ENCODE peak calls at places on chromosomes 16 and 17, in ten cellular contexts. J is tibial nerve, X is ovary, F is stomach, Y is A549, M is body of pancreas, R is spleen, P is breast epithelium, B is heart left ventricle, Z is IMR-90. A is an unnamed sample. For H3K4me1, the result is how much of the 10 kb centered on the place peaks cover.

GRCh38 chr17:39739885-39740356 is 2.2 kb downstream of the GRB7 start:
- DNase-seq in J (no peak), Z (no peak), P (peak), M (peak), F (no peak), Y (no peak), B (no peak), R (no peak), X (no peak), A (no peak)

GRCh38 chr17:81348097-81349055 is 46.9 kb upstream of the BAHCC1 start:
- DNase-seq in Y (no peak), P (no peak), X (no peak), R (no peak), B (no peak), F (peak), Z (no peak), J (no peak), M (peak), A (peak)

GRCh38 chr17:2392252-2393183 is 8.3 kb downstream of the MNT start:
- DNase-seq in Y (peak), P (peak), J (peak), M (peak), Z (peak), X (peak), B (peak), R (peak), F (peak), A (peak)

GRCh38 chr17:75266315-75267145 is 4.5 kb downstream of the MIF4GD start:
- DNase-seq in F (no peak), X (no peak), P (no peak), R (peak), B (no peak), Y (no peak), J (no peak), Z (no peak), M (no peak), A (no peak)

GRCh38 chr16:22207715-22208360 is 1.8 kb downstream of the EEF2K start:
- DNase-seq in F (no peak), J (no peak), P (no peak), M (no peak), Y (no peak), B (no peak), R (no peak), X (no peak), Z (no peak), A (no peak)

GRCh38 chr16:82612263-82612662 is 14.5 kb upstream of the CDH13 start:
- DNase-seq in F (no peak), J (no peak), Z (no peak), M (no peak), Y (no peak), R (no peak), X (no peak), B (no peak), P (no peak), A (no peak)

GRCh38 chr16:68499011-68499410 is 40.1 kb upstream of the ZFP90 start:
- DNase-seq in Z (no peak), B (no peak), X (no peak), P (peak), Y (no peak), F (no peak), J (no peak), R (no peak), M (no peak), A (no peak)

GRCh38 chr17:40194821-40195220 is 17.6 kb downstream of the RAPGEFL1 start:
- DNase-seq in R (no peak), J (no peak), F (no peak), P (no peak), M (no peak), Z (no peak), B (no peak), X (no peak), Y (no peak), A (no peak)

GRCh38 chr17:38729886-38730525 is at the start of gene CISD3:
- DNase-seq in Z (peak), R (peak), P (peak), F (peak), Y (peak), M (peak), J (peak), X (peak), B (peak), A (peak)
- TF ChIP-seq POLR2A in Z (no peak), R (no peak), P (no peak), F (no peak), Y (peak), M (no peak), J (peak), X (peak), B (no peak), A (no peak)

GRCh38 chr17:55577011-55577586 is 65.8 kb upstream of the SMIM36 start:
- DNase-seq in X (peak), J (peak), Z (peak), P (peak), M (peak), B (peak), R (peak), F (no peak), Y (no peak), A (peak)

GRCh38 chr17:55575058-55575606 is 63.9 kb upstream of the SMIM36 start:
- DNase-seq in P (no peak), Y (no peak), J (no peak), Z (no peak), X (no peak), F (no peak), R (no peak), M (no peak), B (no peak), A (no peak)

GRCh38 chr17:55576237-55576998 is 65.2 kb upstream of the SMIM36 start:
- DNase-seq in R (no peak), P (no peak), Y (peak), J (peak), B (peak), X (peak), Z (peak), M (peak), F (no peak), A (no peak)

GRCh38 chr17:55580596-55581133 is 69.4 kb upstream of the SMIM36 start:
- DNase-seq in F (no peak), P (no peak), B (no peak), M (no peak), Y (no peak), X (no peak), J (no peak), Z (no peak), R (no peak), A (no peak)

GRCh38 chr17:55577687-55578086 is 66.4 kb upstream of the SMIM36 start:
- DNase-seq in Y (no peak), Z (peak), F (no peak), J (peak), X (peak), B (peak), R (peak), P (no peak), M (no peak), A (no peak)
- H3K4me1 ChIP-seq in Y (under half), Z (under half), F (under half), J (under half), X (under half), B (under half), R (under half), P (under half), M (under half), A (under half)

GRCh38 chr16:18801197-18801972 is at the start of gene ARL6IP1:
- DNase-seq in B (peak), M (peak), F (peak), Z (peak), P (peak), J (peak), R (peak), X (peak), Y (peak), A (peak)

GRCh38 chr16:18797746-18798145 is 3.6 kb downstream of the ARL6IP1 start:
- DNase-seq in F (no peak), M (no peak), Z (no peak), J (no peak), P (no peak), Y (no peak), R (no peak), B (no peak), X (no peak), A (no peak)

GRCh38 chr16:18802755-18803218 is 1.4 kb upstream of the ARL6IP1 start:
- DNase-seq in X (no peak), J (no peak), B (no peak), Y (no peak), P (no peak), M (no peak), R (no peak), Z (no peak), F (no peak), A (no peak)

GRCh38 chr16:18799500-18799899 is 1.8 kb downstream of the ARL6IP1 start:
- DNase-seq in P (no peak), B (no peak), Y (no peak), F (no peak), M (no peak), X (no peak), J (no peak), R (no peak), Z (no peak), A (no peak)

GRCh38 chr16:18800674-18801196 is 614 bp downstream of the ARL6IP1 start:
- DNase-seq in J (no peak), M (no peak), B (no peak), X (no peak), P (no peak), Y (no peak), Z (no peak), F (no peak), R (no peak), A (peak)
- TF ChIP-seq POLR2A in J (no peak), M (no peak), B (no peak), X (no peak), P (no peak), Y (no peak), Z (no peak), F (no peak), R (no peak), A (no peak)

GRCh38 chr17:76497699-76497978 is 3.6 kb downstream of the RHBDF2 start:
- DNase-seq in P (no peak), M (no peak), J (no peak), Z (no peak), Y (no peak), F (no peak), X (no peak), B (no peak), R (no peak), A (no peak)
- H3K4me1 ChIP-seq in P (under half), M (half or more), J (under half), Z (under half), Y (under half), F (half or more), X (under half), B (under half), R (half or more), A (under half)

DNA sequence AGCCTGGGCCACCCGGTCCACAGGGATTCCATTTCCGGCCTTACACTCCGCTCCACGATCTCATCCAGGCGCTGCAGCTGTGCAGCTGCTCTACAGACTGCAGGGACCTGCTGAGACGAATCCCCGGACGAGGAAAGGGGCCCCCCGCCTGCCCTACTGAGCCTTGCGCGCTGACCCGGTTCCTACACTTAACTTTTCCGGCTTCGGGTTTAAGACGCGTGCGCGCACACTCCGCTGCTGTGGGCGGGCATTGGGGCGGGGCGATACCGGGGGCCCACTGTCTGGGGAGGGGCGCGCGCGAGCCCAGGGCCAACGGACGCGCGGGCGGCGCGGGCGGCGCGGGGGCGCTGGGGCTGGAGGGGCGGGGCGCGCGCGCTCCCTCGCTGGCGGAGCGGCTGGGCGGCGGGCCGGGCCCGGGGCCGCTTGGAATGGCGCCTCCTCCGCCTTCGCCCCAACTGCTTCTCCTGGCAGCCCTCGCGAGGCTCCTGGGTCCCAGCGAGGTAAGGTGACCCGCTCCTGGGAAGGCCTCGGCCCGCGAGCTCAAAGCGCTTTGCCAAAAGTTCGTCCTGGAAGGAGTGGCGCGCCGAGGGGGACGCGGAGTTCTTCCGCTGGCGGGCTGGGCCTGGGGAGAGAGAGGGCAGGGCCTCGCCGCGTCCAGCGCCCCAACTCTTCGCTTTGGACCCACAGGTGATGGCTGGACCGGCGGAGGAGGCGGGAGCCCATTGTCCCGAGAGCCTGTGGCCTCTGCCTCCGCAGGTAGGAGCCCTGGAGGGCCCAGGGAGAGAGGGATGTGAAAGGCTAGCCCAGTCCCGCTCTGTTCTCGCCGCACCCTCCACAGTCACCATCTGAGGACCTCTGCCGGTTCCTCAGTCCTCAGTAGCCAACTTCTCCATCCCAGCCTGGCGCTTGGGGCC is at the start of gene TP53I13:
- DNase-seq in Y (peak), R (peak), B (peak), M (peak), Z (peak), P (peak), X (peak), J (peak), F (peak), A (peak)
- TF ChIP-seq POLR2A in Y (peak), R (peak), B (no peak), M (peak), Z (peak), P (peak), X (peak), J (peak), F (no peak), A (peak)

GRCh38 chr17:43114101-43114691 is 11.0 kb downstream of the BRCA1 start:
- DNase-seq in Y (peak), M (no peak), F (no peak), J (no peak), P (no peak), B (no peak), Z (no peak), X (no peak), R (no peak), A (no peak)
- H3K4me1 ChIP-seq in Y (under half), M (under half), F (under half), J (under half), P (under half), B (under half), Z (under half), X (under half), R (under half), A (under half)

DNA sequence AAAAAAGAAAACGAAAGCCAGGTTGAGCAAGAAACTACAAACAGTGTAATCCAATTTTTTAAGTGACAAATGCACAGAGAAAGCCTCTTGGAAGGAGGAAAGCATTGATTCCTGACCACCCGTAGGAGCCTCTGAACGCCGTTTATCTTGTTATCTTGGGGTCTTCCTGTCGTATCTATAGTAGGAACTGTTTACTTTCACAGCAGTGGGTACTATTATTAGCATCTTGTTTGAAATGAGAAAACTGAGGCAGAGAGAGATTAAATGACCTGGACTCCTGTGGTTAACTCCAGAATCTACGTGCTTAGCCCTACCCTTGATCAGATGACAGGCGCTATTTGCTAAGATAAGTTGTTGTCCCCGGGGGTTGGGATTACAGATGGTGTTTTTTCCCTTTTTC is 196.7 kb upstream of the FOXF1 start:
- DNase-seq in Z (no peak), F (no peak), X (no peak), B (no peak), M (no peak), P (no peak), Y (no peak), R (no peak), J (no peak), A (no peak)
- TF ChIP-seq POLR2A in Z (no peak), F (no peak), X (no peak), B (no peak), M (no peak), P (no peak), Y (no peak), R (no peak), J (no peak), A (no peak)

GRCh38 chr17:44492706-44493272 is 10.4 kb downstream of the GPATCH8 start:
- DNase-seq in J (no peak), F (no peak), Y (no peak), X (no peak), R (no peak), B (no peak), Z (no peak), M (no peak), P (no peak), A (no peak)

GRCh38 chr17:44499722-44500121 is 3.5 kb downstream of the GPATCH8 start:
- DNase-seq in Z (no peak), J (no peak), R (no peak), P (no peak), F (no peak), X (no peak), B (no peak), M (no peak), Y (no peak), A (no peak)

GRCh38 chr17:44501866-44502265 is 1.3 kb downstream of the GPATCH8 start:
- DNase-seq in P (no peak), B (no peak), Z (peak), R (no peak), X (no peak), M (no peak), Y (no peak), F (no peak), J (no peak), A (no peak)

GRCh38 chr17:44493339-44493738 is 9.9 kb downstream of the GPATCH8 start:
- DNase-seq in B (no peak), X (no peak), R (no peak), J (no peak), Z (no peak), F (no peak), Y (no peak), M (no peak), P (no peak), A (no peak)

DNA sequence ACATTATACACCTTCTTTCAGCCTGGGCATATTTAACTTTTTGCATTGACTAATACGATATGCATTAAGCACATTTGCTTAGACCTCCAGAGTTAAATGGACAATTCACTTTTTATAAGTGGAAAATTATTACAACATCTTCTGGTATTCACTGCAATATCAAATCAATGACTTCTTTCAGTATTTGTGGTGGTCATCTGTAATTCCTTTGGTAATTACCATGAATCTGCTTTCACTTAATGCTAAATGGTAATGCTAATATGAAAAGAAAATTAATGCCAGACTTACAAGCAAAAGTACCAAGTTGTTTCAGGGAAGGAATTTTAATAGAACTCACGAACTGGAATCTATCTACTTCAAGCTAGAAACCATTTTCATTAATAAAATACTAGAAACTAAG is 6.4 kb downstream of the GPATCH8 start:
- DNase-seq in Y (no peak), F (no peak), P (no peak), J (no peak), B (no peak), Z (no peak), R (no peak), M (no peak), X (no peak), A (no peak)
- H3K4me1 ChIP-seq in Y (under half), F (under half), P (under half), J (under half), B (under half), Z (under half), R (under half), M (under half), X (under half), A (under half)

GRCh38 chr17:47989159-47989558 is 18.2 kb downstream of the CDK5RAP3 start:
- DNase-seq in R (peak), J (no peak), P (no peak), F (no peak), M (no peak), X (no peak), Z (no peak), Y (no peak), B (no peak), A (no peak)
- TF ChIP-seq POLR2A in R (no peak), J (no peak), P (no peak), F (no peak), M (no peak), X (no peak), Z (no peak), Y (no peak), B (no peak), A (no peak)

A was measured in thyroid gland.